ENCODE peak calls at places on chromosomes 2 and 18, in nine cellular contexts. T is right lobe of liver; M is H9; D is tibial artery; B is CD8-positive, alpha-beta T cell; O is dorsolateral prefrontal cortex; J is endodermal cell; I is pancreas; U is heart right ventricle. V is an unnamed sample.

GRCh38 chr2:134410831-134411231 is 157.0 kb downstream of the MGAT5 start:
- DNase-seq in D (no peak), B (no peak), M (no peak), I (no peak), O (no peak), J (no peak), U (no peak), T (no peak), V (no peak)

GRCh38 chr2:152336103-152336853 is 1.3 kb downstream of the FMNL2 start:
- DNase-seq in M (peak), O (peak), B (no peak), I (peak), J (peak), D (peak), U (peak), T (peak), V (peak)

GRCh38 chr2:222711315-222711940 is 40.0 kb downstream of the MOGAT1 start:
- DNase-seq in O (no peak), T (no peak), M (no peak), U (no peak), I (no peak), D (no peak), B (no peak), J (no peak), V (no peak)

GRCh38 chr2:88603146-88603545 is 24.1 kb downstream of the EIF2AK3 start:
- DNase-seq in I (no peak), J (no peak), U (no peak), D (no peak), T (no peak), B (no peak), O (no peak), M (no peak), V (no peak)

GRCh38 chr2:25690058-25690457 is 16.7 kb upstream of the DTNB start:
- DNase-seq in I (no peak), U (no peak), T (no peak), D (peak), B (no peak), O (no peak), M (no peak), J (peak), V (no peak)

GRCh38 chr2:100948965-100949364 is 53.1 kb upstream of the RPL31 start:
- DNase-seq in U (no peak), D (no peak), I (no peak), T (no peak), O (no peak), B (no peak), J (no peak), M (no peak), V (no peak)

GRCh38 chr2:69811018-69811417 is 18.4 kb upstream of the GMCL1 start:
- DNase-seq in O (no peak), U (no peak), T (no peak), J (no peak), M (no peak), I (no peak), D (no peak), B (no peak), V (no peak)

GRCh38 chr18:13611058-13611615 is 115.2 kb downstream of the FAM210A start:
- DNase-seq in U (peak), B (no peak), M (peak), D (peak), O (peak), J (peak), T (no peak), I (no peak), V (peak)

GRCh38 chr2:71721362-71721665 is 268.0 kb downstream of the DYSF start:
- DNase-seq in O (no peak), U (no peak), B (no peak), I (no peak), J (no peak), T (no peak), M (no peak), D (no peak), V (no peak)

GRCh38 chr2:38106420-38107182 is 30.6 kb upstream of the CYP1B1 start:
- DNase-seq in I (no peak), U (no peak), J (peak), M (no peak), O (no peak), T (no peak), D (no peak), B (no peak), V (no peak)

GRCh38 chr2:168189835-168190426 is 57.5 kb downstream of the STK39 start:
- DNase-seq in J (no peak), D (no peak), I (no peak), B (no peak), M (no peak), U (no peak), O (no peak), T (no peak), V (no peak)

GRCh38 chr2:17311104-17311619 is 207.1 kb downstream of the RAD51AP2 start:
- DNase-seq in I (no peak), D (no peak), B (no peak), U (no peak), J (no peak), O (no peak), T (no peak), M (no peak), V (no peak)

GRCh38 chr2:3260959-3261358 is 116.7 kb downstream of the EIPR1 start:
- DNase-seq in I (no peak), D (no peak), J (no peak), T (no peak), O (no peak), M (no peak), B (no peak), U (no peak), V (no peak)

GRCh38 chr2:53769318-53769945 is 1.8 kb downstream of the CHAC2 start:
- DNase-seq in T (no peak), B (no peak), M (no peak), O (no peak), I (no peak), D (no peak), U (no peak), J (no peak), V (no peak)

GRCh38 chr2:215979615-215980014 is 33.7 kb downstream of the MREG start:
- DNase-seq in I (no peak), B (no peak), O (no peak), D (no peak), T (no peak), U (no peak), J (no peak), M (no peak), V (no peak)

GRCh38 chr2:21256006-21256405 is 132.2 kb downstream of the TDRD15 start:
- DNase-seq in U (peak), M (no peak), I (no peak), J (no peak), T (peak), B (no peak), D (peak), O (peak), V (no peak)

GRCh38 chr2:3160751-3161330 is 216.8 kb downstream of the EIPR1 start:
- DNase-seq in M (no peak), J (no peak), O (no peak), T (no peak), B (no peak), D (no peak), U (no peak), I (no peak), V (no peak)

GRCh38 chr2:62398295-62398855 is 107.6 kb downstream of the TMEM17 start:
- DNase-seq in T (no peak), O (no peak), J (no peak), U (no peak), D (no peak), B (no peak), M (no peak), I (no peak), V (no peak)

GRCh38 chr2:11498543-11499034 is 32.6 kb upstream of the E2F6 start:
- DNase-seq in U (peak), J (no peak), M (no peak), T (peak), O (peak), B (no peak), I (peak), D (peak), V (peak)

GRCh38 chr2:205017381-205017780 is 472.1 kb downstream of the PARD3B start:
- DNase-seq in U (no peak), J (no peak), O (peak), T (no peak), I (no peak), B (no peak), D (no peak), M (no peak), V (no peak)

GRCh38 chr2:229996320-229996719 is 72.4 kb downstream of the SLC16A14 start:
- DNase-seq in B (no peak), M (no peak), D (no peak), U (no peak), I (no peak), T (no peak), O (no peak), J (no peak), V (no peak)

GRCh38 chr2:166957686-166958085 is 69.4 kb downstream of the XIRP2 start:
- DNase-seq in J (no peak), B (no peak), M (no peak), O (no peak), T (no peak), D (no peak), I (no peak), U (no peak), V (no peak)

GRCh38 chr2:163877316-163877715 is 141.5 kb upstream of the FIGN start:
- DNase-seq in T (no peak), D (no peak), I (no peak), U (no peak), M (no peak), O (no peak), J (no peak), B (no peak), V (no peak)

GRCh38 chr2:179435021-179435420 is 170.4 kb upstream of the SESTD1 start:
- DNase-seq in O (no peak), T (no peak), D (no peak), I (no peak), M (no peak), U (no peak), B (no peak), J (no peak), V (no peak)

GRCh38 chr2:219352448-219353023 is 20.0 kb upstream of the RESP18 start:
- DNase-seq in M (peak), J (peak), U (peak), B (peak), I (peak), T (no peak), O (peak), D (no peak), V (peak)

GRCh38 chr2:169106563-169107545 is 37.5 kb downstream of the DHRS9 start:
- DNase-seq in O (no peak), I (no peak), T (no peak), M (no peak), J (no peak), D (no peak), U (no peak), B (no peak), V (no peak)

GRCh38 chr2:154616659-154617058 is 81.8 kb upstream of the KCNJ3 start:
- DNase-seq in J (no peak), B (no peak), M (no peak), T (no peak), U (no peak), I (no peak), O (no peak), D (no peak), V (peak)

GRCh38 chr18:37122877-37123276 is 293.9 kb downstream of the KIAA1328 start:
- DNase-seq in J (no peak), T (no peak), D (no peak), B (no peak), U (no peak), O (no peak), I (no peak), M (no peak), V (no peak)

GRCh38 chr18:55314615-55315237 is 273.3 kb downstream of the TCF4 start:
- DNase-seq in O (no peak), T (no peak), B (no peak), U (no peak), D (no peak), I (no peak), J (no peak), M (no peak), V (no peak)

GRCh38 chr18:55318864-55319516 is 269.0 kb downstream of the TCF4 start:
- DNase-seq in I (no peak), U (no peak), T (no peak), M (no peak), O (no peak), J (no peak), D (no peak), B (no peak), V (no peak)

GRCh38 chr18:55317832-55318231 is 270.2 kb downstream of the TCF4 start:
- DNase-seq in D (no peak), U (no peak), B (no peak), J (no peak), T (no peak), I (no peak), O (no peak), M (no peak), V (no peak)

GRCh38 chr18:55317322-55317721 is 270.7 kb downstream of the TCF4 start:
- DNase-seq in U (no peak), B (no peak), T (no peak), M (no peak), D (no peak), O (no peak), I (no peak), J (no peak), V (no peak)

GRCh38 chr18:55316615-55317184 is 271.3 kb downstream of the TCF4 start:
- DNase-seq in O (no peak), B (no peak), U (no peak), M (no peak), T (no peak), D (no peak), I (no peak), J (no peak), V (no peak)
- H3K27ac ChIP-seq in O (peak), B (no peak), U (no peak), M (no peak), T (no peak), D (no peak), I (no peak), J (no peak), V (peak)

GRCh38 chr2:76044701-76045100 is 334.0 kb upstream of the GCFC2 start:
- DNase-seq in D (no peak), O (no peak), B (no peak), U (no peak), M (no peak), I (no peak), T (no peak), J (no peak), V (no peak)

GRCh38 chr2:76050196-76050595 is 339.5 kb upstream of the GCFC2 start:
- DNase-seq in O (no peak), J (peak), M (no peak), D (no peak), T (no peak), U (no peak), B (no peak), I (no peak), V (no peak)
- TF ChIP-seq CTCF in O (no peak), J (peak), M (peak), D (no peak), T (no peak), U (no peak), B (no peak), I (no peak), V (no peak)

DNA sequence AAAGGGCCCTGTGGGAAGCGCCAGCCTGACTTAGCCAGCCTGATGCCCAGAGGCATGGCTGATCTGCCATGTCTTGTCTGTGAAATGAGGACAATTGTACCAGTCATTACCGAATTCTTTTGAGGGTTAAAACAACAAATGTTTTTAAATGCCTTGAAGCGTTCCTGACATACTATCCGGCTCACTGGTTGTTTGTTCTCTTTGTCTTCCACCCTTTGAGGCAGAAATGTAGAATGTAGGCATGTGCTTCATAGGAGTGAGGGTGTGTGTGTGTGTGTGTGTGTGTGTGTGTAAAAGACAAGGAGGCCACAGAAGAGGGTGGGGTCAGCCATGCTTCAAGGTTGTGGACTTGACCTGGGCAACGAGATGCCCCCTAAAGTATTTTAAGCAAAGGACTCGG is 35.5 kb downstream of the TGFBRAP1 start:
- DNase-seq in O (no peak), U (no peak), J (peak), T (no peak), D (no peak), I (no peak), M (no peak), B (no peak), V (no peak)
- H3K27ac ChIP-seq in O (no peak), U (no peak), J (no peak), T (no peak), D (no peak), I (no peak), M (no peak), B (no peak), V (no peak)

DNA sequence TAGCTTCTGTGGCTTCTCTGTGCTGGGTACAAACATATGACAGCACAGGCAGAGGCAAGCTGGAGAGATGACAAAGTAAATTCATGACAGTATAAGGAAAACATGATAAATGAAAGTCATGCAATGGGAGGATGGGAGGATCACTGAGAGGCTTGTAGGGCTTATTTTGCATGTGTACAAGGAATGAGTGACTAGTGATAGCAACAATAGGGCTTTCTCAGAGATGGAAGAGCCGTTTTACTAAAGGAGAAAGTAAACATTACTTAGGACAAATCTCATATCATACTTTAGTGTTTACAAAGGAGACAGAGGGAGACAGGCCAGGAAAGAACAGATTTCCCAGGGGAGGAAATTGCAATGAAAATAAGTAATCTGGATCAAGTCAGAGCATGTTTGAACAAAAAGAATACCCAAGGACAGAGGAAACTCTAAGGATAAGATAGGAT is 82.5 kb upstream of the RBMS1 start:
- DNase-seq in I (no peak), O (no peak), J (no peak), M (no peak), U (no peak), D (no peak), T (no peak), B (no peak), V (no peak)
- TF ChIP-seq CTCF in I (no peak), O (no peak), J (no peak), M (no peak), U (no peak), D (no peak), T (no peak), B (no peak), V (no peak)

GRCh38 chr2:242046184-242046826 is 176.8 kb downstream of the RTP5 start:
- DNase-seq in I (no peak), J (peak), U (no peak), D (no peak), B (no peak), O (no peak), T (no peak), M (peak), V (no peak)
- H3K27ac ChIP-seq in I (no peak), J (no peak), U (no peak), D (no peak), B (no peak), O (no peak), T (no peak), M (no peak), V (no peak)

V was measured in psoas muscle.